ENCODE peak calls at places on chromosomes 2 and 18, in nine cellular contexts. One of them, this sample, is unnamed. For H3K9me3, the result is how much of the 10 kb centered on the place peaks cover.

GRCh38 chr18:31241900-31242409 is 76.0 kb upstream of the DSG1 start:
- DNase-seq in aorta: no peak
- DNase-seq in prostate gland: peak
- DNase-seq in IMR-90: peak
- DNase-seq in A549: peak
- DNase-seq in mucosa of descending colon: peak
- DNase-seq in heart left ventricle: no peak
- DNase-seq in neuronal stem cell: no peak
- DNase-seq in naive thymus-derived CD4-positive, alpha-beta T cell: no peak
- DNase-seq in this sample: no peak

GRCh38 chr2:177667626-177668025 is 275.1 kb downstream of the AGPS start:
- DNase-seq in aorta: no peak
- DNase-seq in prostate gland: no peak
- DNase-seq in IMR-90: peak
- DNase-seq in A549: peak
- DNase-seq in mucosa of descending colon: no peak
- DNase-seq in heart left ventricle: no peak
- DNase-seq in neuronal stem cell: no peak
- DNase-seq in naive thymus-derived CD4-positive, alpha-beta T cell: no peak
- DNase-seq in this sample: no peak

GRCh38 chr2:96772903-96773675 is 12.4 kb downstream of the CNNM4 start:
- DNase-seq in aorta: no peak
- DNase-seq in prostate gland: no peak
- DNase-seq in IMR-90: no peak
- DNase-seq in A549: no peak
- DNase-seq in mucosa of descending colon: peak
- DNase-seq in heart left ventricle: no peak
- DNase-seq in neuronal stem cell: no peak
- DNase-seq in naive thymus-derived CD4-positive, alpha-beta T cell: no peak
- DNase-seq in this sample: no peak

GRCh38 chr2:191555092-191555742 is 122.7 kb upstream of the NABP1 start:
- DNase-seq in aorta: peak
- DNase-seq in prostate gland: peak
- DNase-seq in IMR-90: peak
- DNase-seq in A549: peak
- DNase-seq in mucosa of descending colon: peak
- DNase-seq in heart left ventricle: peak
- DNase-seq in neuronal stem cell: peak
- DNase-seq in naive thymus-derived CD4-positive, alpha-beta T cell: peak
- DNase-seq in this sample: peak

GRCh38 chr18:36187826-36188721 is 777 bp downstream of the MOCOS start:
- DNase-seq in aorta: peak
- DNase-seq in prostate gland: no peak
- DNase-seq in IMR-90: peak
- DNase-seq in A549: peak
- DNase-seq in mucosa of descending colon: no peak
- DNase-seq in heart left ventricle: no peak
- DNase-seq in neuronal stem cell: no peak
- DNase-seq in naive thymus-derived CD4-positive, alpha-beta T cell: no peak
- DNase-seq in this sample: no peak

GRCh38 chr2:204505946-204506345 is 39.3 kb upstream of the PARD3B start:
- DNase-seq in aorta: no peak
- DNase-seq in prostate gland: no peak
- DNase-seq in IMR-90: peak
- DNase-seq in A549: no peak
- DNase-seq in mucosa of descending colon: no peak
- DNase-seq in heart left ventricle: no peak
- DNase-seq in neuronal stem cell: no peak
- DNase-seq in naive thymus-derived CD4-positive, alpha-beta T cell: no peak
- DNase-seq in this sample: no peak

GRCh38 chr2:14632133-14632936 is at the start of gene LRATD1:
- DNase-seq in aorta: peak
- DNase-seq in prostate gland: peak
- DNase-seq in IMR-90: peak
- DNase-seq in A549: peak
- DNase-seq in mucosa of descending colon: peak
- DNase-seq in heart left ventricle: peak
- DNase-seq in neuronal stem cell: peak
- DNase-seq in naive thymus-derived CD4-positive, alpha-beta T cell: no peak
- DNase-seq in this sample: no peak

GRCh38 chr18:39962546-39962945 is 1992.5 kb upstream of the PIK3C3 start:
- DNase-seq in aorta: no peak
- DNase-seq in prostate gland: no peak
- DNase-seq in IMR-90: no peak
- DNase-seq in A549: no peak
- DNase-seq in mucosa of descending colon: no peak
- DNase-seq in heart left ventricle: no peak
- DNase-seq in neuronal stem cell: no peak
- DNase-seq in naive thymus-derived CD4-positive, alpha-beta T cell: no peak
- DNase-seq in this sample: no peak

GRCh38 chr2:140344842-140345241 is 1564.7 kb upstream of the NXPH2 start:
- DNase-seq in aorta: no peak
- DNase-seq in prostate gland: no peak
- DNase-seq in IMR-90: no peak
- DNase-seq in A549: no peak
- DNase-seq in mucosa of descending colon: no peak
- DNase-seq in heart left ventricle: no peak
- DNase-seq in neuronal stem cell: no peak
- DNase-seq in naive thymus-derived CD4-positive, alpha-beta T cell: no peak
- DNase-seq in this sample: no peak

GRCh38 chr2:130872276-130873125 is 35.8 kb downstream of the ARHGEF4 start:
- DNase-seq in aorta: no peak
- DNase-seq in prostate gland: no peak
- DNase-seq in IMR-90: no peak
- DNase-seq in A549: no peak
- DNase-seq in mucosa of descending colon: no peak
- DNase-seq in heart left ventricle: no peak
- DNase-seq in neuronal stem cell: peak
- DNase-seq in naive thymus-derived CD4-positive, alpha-beta T cell: no peak
- DNase-seq in this sample: no peak

GRCh38 chr2:42359304-42359749 is 1.7 kb downstream of the COX7A2L start:
- DNase-seq in aorta: no peak
- DNase-seq in prostate gland: no peak
- DNase-seq in IMR-90: peak
- DNase-seq in A549: no peak
- DNase-seq in mucosa of descending colon: no peak
- DNase-seq in heart left ventricle: no peak
- DNase-seq in neuronal stem cell: no peak
- DNase-seq in naive thymus-derived CD4-positive, alpha-beta T cell: no peak
- DNase-seq in this sample: no peak

GRCh38 chr2:33212151-33212550 is 264.3 kb upstream of the RASGRP3 start:
- DNase-seq in aorta: peak
- DNase-seq in prostate gland: no peak
- DNase-seq in IMR-90: peak
- DNase-seq in A549: peak
- DNase-seq in mucosa of descending colon: no peak
- DNase-seq in heart left ventricle: no peak
- DNase-seq in neuronal stem cell: no peak
- DNase-seq in naive thymus-derived CD4-positive, alpha-beta T cell: no peak
- DNase-seq in this sample: no peak

GRCh38 chr2:78418041-78418440 is 607.5 kb upstream of the REG3G start:
- DNase-seq in aorta: no peak
- DNase-seq in prostate gland: no peak
- DNase-seq in IMR-90: no peak
- DNase-seq in A549: no peak
- DNase-seq in mucosa of descending colon: no peak
- DNase-seq in heart left ventricle: no peak
- DNase-seq in neuronal stem cell: no peak
- DNase-seq in naive thymus-derived CD4-positive, alpha-beta T cell: no peak
- DNase-seq in this sample: no peak

DNA sequence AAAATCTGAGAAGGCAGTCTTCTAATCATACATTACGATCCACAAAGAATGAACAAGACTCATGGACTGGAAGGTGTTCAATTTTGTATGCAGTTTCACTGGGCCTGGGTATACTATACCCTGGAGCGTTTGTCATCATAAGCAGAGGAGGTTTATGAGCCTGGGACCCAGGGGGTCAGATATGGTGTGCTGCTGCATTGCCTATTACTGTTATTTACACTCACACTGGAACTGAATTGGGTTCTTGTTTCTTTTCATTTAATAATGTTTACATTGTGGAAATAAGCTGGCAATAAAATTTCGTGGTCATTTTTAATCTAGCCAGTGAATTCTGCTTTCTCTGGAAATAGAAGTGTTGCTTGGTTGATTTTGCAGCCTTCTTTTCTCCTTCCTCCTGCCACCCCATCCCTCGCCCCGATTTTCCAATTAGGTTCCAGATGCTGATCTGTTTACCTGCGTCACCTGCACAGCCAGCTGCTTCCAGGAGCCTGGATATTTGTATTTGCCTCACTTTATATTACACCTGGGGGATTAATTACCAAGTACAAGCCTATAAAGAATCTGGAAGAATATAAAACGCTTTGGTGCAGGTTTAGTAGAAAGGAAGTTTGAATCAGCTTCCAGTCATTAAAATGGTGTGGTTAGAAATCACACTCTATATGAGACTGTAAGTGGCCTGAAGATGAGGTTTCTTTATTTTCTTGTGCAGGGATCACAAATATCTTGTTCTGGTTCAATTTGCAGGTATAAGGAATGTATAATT is 234.4 kb downstream of the SOCS6 start:
- DNase-seq in aorta: no peak
- DNase-seq in prostate gland: no peak
- DNase-seq in IMR-90: no peak
- DNase-seq in A549: no peak
- DNase-seq in mucosa of descending colon: no peak
- DNase-seq in heart left ventricle: no peak
- DNase-seq in neuronal stem cell: no peak
- DNase-seq in naive thymus-derived CD4-positive, alpha-beta T cell: no peak
- DNase-seq in this sample: no peak
- H3K9me3 ChIP-seq in aorta: under half
- H3K9me3 ChIP-seq in prostate gland: under half
- H3K9me3 ChIP-seq in IMR-90: under half
- H3K9me3 ChIP-seq in A549: under half
- H3K9me3 ChIP-seq in mucosa of descending colon: under half
- H3K9me3 ChIP-seq in heart left ventricle: under half
- H3K9me3 ChIP-seq in neuronal stem cell: under half
- H3K9me3 ChIP-seq in naive thymus-derived CD4-positive, alpha-beta T cell: under half
- H3K9me3 ChIP-seq in this sample: under half

DNA sequence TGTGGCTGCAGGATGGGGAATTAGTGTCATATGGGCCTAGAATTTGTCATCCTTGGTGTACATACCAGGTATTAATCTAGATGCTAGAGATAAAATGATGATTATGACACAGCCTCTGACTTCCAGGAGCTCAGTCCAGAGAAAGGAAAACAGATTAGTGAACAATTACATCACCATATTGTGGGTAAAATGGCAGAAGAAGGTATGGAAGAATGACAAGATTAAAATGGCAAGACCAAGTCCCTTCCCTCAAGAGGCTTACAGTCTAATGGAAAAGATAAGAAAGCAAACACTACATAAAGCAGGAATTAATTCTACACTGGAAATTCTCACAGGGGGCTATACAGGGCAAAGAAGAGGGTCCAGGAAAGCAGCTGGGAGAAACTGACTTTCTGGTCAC is 25.9 kb upstream of the TYMS start:
- DNase-seq in aorta: no peak
- DNase-seq in prostate gland: no peak
- DNase-seq in IMR-90: no peak
- DNase-seq in A549: no peak
- DNase-seq in mucosa of descending colon: no peak
- DNase-seq in heart left ventricle: no peak
- DNase-seq in neuronal stem cell: no peak
- DNase-seq in naive thymus-derived CD4-positive, alpha-beta T cell: no peak
- DNase-seq in this sample: no peak
- H3K9me3 ChIP-seq in aorta: under half
- H3K9me3 ChIP-seq in prostate gland: under half
- H3K9me3 ChIP-seq in IMR-90: under half
- H3K9me3 ChIP-seq in A549: under half
- H3K9me3 ChIP-seq in mucosa of descending colon: under half
- H3K9me3 ChIP-seq in heart left ventricle: under half
- H3K9me3 ChIP-seq in neuronal stem cell: under half
- H3K9me3 ChIP-seq in naive thymus-derived CD4-positive, alpha-beta T cell: under half
- H3K9me3 ChIP-seq in this sample: under half

GRCh38 chr18:14945286-14945685 is 197.3 kb downstream of the ANKRD30B start:
- DNase-seq in aorta: no peak
- DNase-seq in prostate gland: no peak
- DNase-seq in IMR-90: no peak
- DNase-seq in A549: no peak
- DNase-seq in mucosa of descending colon: no peak
- DNase-seq in heart left ventricle: no peak
- DNase-seq in neuronal stem cell: no peak
- DNase-seq in naive thymus-derived CD4-positive, alpha-beta T cell: no peak
- DNase-seq in this sample: no peak

GRCh38 chr18:14942275-14942674 is 194.3 kb downstream of the ANKRD30B start:
- DNase-seq in aorta: no peak
- DNase-seq in prostate gland: no peak
- DNase-seq in IMR-90: no peak
- DNase-seq in A549: no peak
- DNase-seq in mucosa of descending colon: no peak
- DNase-seq in heart left ventricle: no peak
- DNase-seq in neuronal stem cell: no peak
- DNase-seq in naive thymus-derived CD4-positive, alpha-beta T cell: no peak
- DNase-seq in this sample: no peak

GRCh38 chr18:14944838-14945237 is 196.9 kb downstream of the ANKRD30B start:
- DNase-seq in aorta: no peak
- DNase-seq in prostate gland: no peak
- DNase-seq in IMR-90: no peak
- DNase-seq in A549: no peak
- DNase-seq in mucosa of descending colon: no peak
- DNase-seq in heart left ventricle: no peak
- DNase-seq in neuronal stem cell: no peak
- DNase-seq in naive thymus-derived CD4-positive, alpha-beta T cell: no peak
- DNase-seq in this sample: no peak

GRCh38 chr18:14943486-14943885 is 195.5 kb downstream of the ANKRD30B start:
- DNase-seq in aorta: no peak
- DNase-seq in prostate gland: no peak
- DNase-seq in IMR-90: no peak
- DNase-seq in A549: no peak
- DNase-seq in mucosa of descending colon: no peak
- DNase-seq in heart left ventricle: no peak
- DNase-seq in neuronal stem cell: no peak
- DNase-seq in naive thymus-derived CD4-positive, alpha-beta T cell: no peak
- DNase-seq in this sample: no peak

GRCh38 chr18:14943967-14944636 is 196.1 kb downstream of the ANKRD30B start:
- DNase-seq in aorta: no peak
- DNase-seq in prostate gland: no peak
- DNase-seq in IMR-90: no peak
- DNase-seq in A549: no peak
- DNase-seq in mucosa of descending colon: no peak
- DNase-seq in heart left ventricle: no peak
- DNase-seq in neuronal stem cell: no peak
- DNase-seq in naive thymus-derived CD4-positive, alpha-beta T cell: no peak
- DNase-seq in this sample: no peak
- H3K9me3 ChIP-seq in aorta: under half
- H3K9me3 ChIP-seq in prostate gland: under half
- H3K9me3 ChIP-seq in IMR-90: under half
- H3K9me3 ChIP-seq in A549: under half
- H3K9me3 ChIP-seq in mucosa of descending colon: under half
- H3K9me3 ChIP-seq in heart left ventricle: under half
- H3K9me3 ChIP-seq in neuronal stem cell: under half
- H3K9me3 ChIP-seq in naive thymus-derived CD4-positive, alpha-beta T cell: under half
- H3K9me3 ChIP-seq in this sample: under half

DNA sequence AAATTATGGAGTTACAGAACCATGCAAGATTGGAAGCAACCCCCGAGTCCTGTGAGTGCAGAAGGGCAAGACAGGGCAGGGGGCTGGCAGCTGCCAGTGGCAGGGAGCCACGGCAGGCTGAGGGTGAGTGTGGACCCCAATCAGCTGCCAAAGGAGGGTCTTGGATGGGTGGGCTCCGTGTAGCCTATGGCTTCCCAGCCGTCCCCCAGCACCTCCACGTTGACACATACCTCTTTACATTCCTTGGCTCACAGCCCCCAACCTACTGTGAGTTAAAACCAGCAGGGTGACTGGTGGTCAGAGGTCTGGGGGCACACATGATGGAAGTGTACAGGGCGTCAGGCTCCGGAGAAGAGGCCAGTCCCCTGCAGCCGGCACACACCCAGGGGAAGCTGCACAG is 60.9 kb upstream of the SALL3 start:
- DNase-seq in aorta: no peak
- DNase-seq in prostate gland: no peak
- DNase-seq in IMR-90: no peak
- DNase-seq in A549: no peak
- DNase-seq in mucosa of descending colon: no peak
- DNase-seq in heart left ventricle: no peak
- DNase-seq in neuronal stem cell: no peak
- DNase-seq in naive thymus-derived CD4-positive, alpha-beta T cell: no peak
- DNase-seq in this sample: no peak
- H3K9me3 ChIP-seq in aorta: under half
- H3K9me3 ChIP-seq in prostate gland: under half
- H3K9me3 ChIP-seq in IMR-90: under half
- H3K9me3 ChIP-seq in A549: under half
- H3K9me3 ChIP-seq in mucosa of descending colon: under half
- H3K9me3 ChIP-seq in heart left ventricle: under half
- H3K9me3 ChIP-seq in neuronal stem cell: under half
- H3K9me3 ChIP-seq in naive thymus-derived CD4-positive, alpha-beta T cell: under half
- H3K9me3 ChIP-seq in this sample: under half